ENCODE peak calls at places on chromosomes 11 and 22, in five cellular contexts. One of them, this sample, is unnamed.

GRCh38 chr11:93849751-93850584 is 450 bp downstream of the VSTM5 start:
- DNase-seq in HCT116: no peak
- DNase-seq in amygdala: no peak
- DNase-seq in epithelial cell of esophagus: no peak
- DNase-seq in Calu3: peak; percentile 22
- DNase-seq in this sample: no peak

GRCh38 chr11:130513132-130513531 is 64.7 kb downstream of the ADAMTS15 start:
- DNase-seq in HCT116: no peak
- DNase-seq in amygdala: no peak
- DNase-seq in epithelial cell of esophagus: no peak
- DNase-seq in Calu3: no peak
- DNase-seq in this sample: no peak

GRCh38 chr11:66744485-66745355 is 15.7 kb upstream of the SPTBN2 start:
- DNase-seq in HCT116: peak; percentile 49
- DNase-seq in amygdala: peak; percentile 81
- DNase-seq in epithelial cell of esophagus: peak; percentile 82
- DNase-seq in Calu3: peak; percentile 90
- DNase-seq in this sample: peak; percentile 83

GRCh38 chr11:33655842-33656600 is 44.6 kb downstream of the C11orf91 start:
- DNase-seq in HCT116: no peak
- DNase-seq in amygdala: no peak
- DNase-seq in epithelial cell of esophagus: peak; percentile 87
- DNase-seq in Calu3: no peak
- DNase-seq in this sample: no peak

GRCh38 chr22:24426859-24427499 is 420 bp upstream of the ADORA2A start:
- DNase-seq in HCT116: no peak
- DNase-seq in amygdala: no peak
- DNase-seq in epithelial cell of esophagus: no peak
- DNase-seq in Calu3: no peak
- DNase-seq in this sample: no peak

GRCh38 chr22:19848298-19849224 is 6.1 kb downstream of the GNB1L start:
- DNase-seq in HCT116: peak; percentile 32
- DNase-seq in amygdala: no peak
- DNase-seq in epithelial cell of esophagus: peak; percentile 66
- DNase-seq in Calu3: peak; percentile 87
- DNase-seq in this sample: peak; percentile 20

GRCh38 chr22:31977141-31977781 is 32.9 kb downstream of the YWHAH start:
- DNase-seq in HCT116: peak; percentile 81
- DNase-seq in amygdala: peak; percentile 29
- DNase-seq in epithelial cell of esophagus: peak; percentile 81
- DNase-seq in Calu3: peak; percentile 91
- DNase-seq in this sample: peak; percentile 72

GRCh38 chr11:45927684-45928413 is 5.4 kb downstream of the LARGE2 start:
- DNase-seq in HCT116: no peak
- DNase-seq in amygdala: no peak
- DNase-seq in epithelial cell of esophagus: no peak
- DNase-seq in Calu3: no peak
- DNase-seq in this sample: no peak

GRCh38 chr22:49589811-49590210 is 237.9 kb downstream of the BRD1 start:
- DNase-seq in HCT116: no peak
- DNase-seq in amygdala: no peak
- DNase-seq in epithelial cell of esophagus: no peak
- DNase-seq in Calu3: no peak
- DNase-seq in this sample: no peak

GRCh38 chr22:21837184-21837979 is 30.1 kb downstream of the MAPK1 start:
- DNase-seq in HCT116: peak; percentile 39
- DNase-seq in amygdala: no peak
- DNase-seq in epithelial cell of esophagus: peak; percentile 80
- DNase-seq in Calu3: no peak
- DNase-seq in this sample: peak; percentile 9

GRCh38 chr22:37566329-37566837 is 6.1 kb downstream of the CDC42EP1 start:
- DNase-seq in HCT116: no peak
- DNase-seq in amygdala: no peak
- DNase-seq in epithelial cell of esophagus: no peak
- DNase-seq in Calu3: no peak
- DNase-seq in this sample: no peak

GRCh38 chr11:101576536-101576935 is 7.3 kb downstream of the TRPC6 start:
- DNase-seq in HCT116: no peak
- DNase-seq in amygdala: no peak
- DNase-seq in epithelial cell of esophagus: no peak
- DNase-seq in Calu3: no peak
- DNase-seq in this sample: no peak

GRCh38 chr11:113874096-113874919 is 1.1 kb downstream of the USP28 start:
- DNase-seq in HCT116: no peak
- DNase-seq in amygdala: no peak
- DNase-seq in epithelial cell of esophagus: peak; percentile 19
- DNase-seq in Calu3: no peak
- DNase-seq in this sample: peak; percentile 7

GRCh38 chr11:47918882-47919495 is 61.4 kb upstream of the PTPRJ start:
- DNase-seq in HCT116: no peak
- DNase-seq in amygdala: no peak
- DNase-seq in epithelial cell of esophagus: peak; percentile 36
- DNase-seq in Calu3: no peak
- DNase-seq in this sample: peak; percentile 54

GRCh38 chr22:39234867-39235687 is 9.7 kb downstream of the PDGFB start:
- DNase-seq in HCT116: no peak
- DNase-seq in amygdala: no peak
- DNase-seq in epithelial cell of esophagus: peak; percentile 79
- DNase-seq in Calu3: no peak
- DNase-seq in this sample: no peak

GRCh38 chr11:76083563-76084451 is 122.5 kb downstream of the WNT11 start:
- DNase-seq in HCT116: no peak
- DNase-seq in amygdala: no peak
- DNase-seq in epithelial cell of esophagus: no peak
- DNase-seq in Calu3: no peak
- DNase-seq in this sample: no peak

GRCh38 chr22:46795140-46795539 is 32.7 kb downstream of the TBC1D22A start:
- DNase-seq in HCT116: no peak
- DNase-seq in amygdala: no peak
- DNase-seq in epithelial cell of esophagus: no peak
- DNase-seq in Calu3: no peak
- DNase-seq in this sample: no peak

GRCh38 chr11:65021509-65021908 is 5.7 kb upstream of the SNX15 start:
- DNase-seq in HCT116: no peak
- DNase-seq in amygdala: no peak
- DNase-seq in epithelial cell of esophagus: no peak
- DNase-seq in Calu3: no peak
- DNase-seq in this sample: no peak

GRCh38 chr11:8247312-8247711 is 16.4 kb downstream of the LMO1 start:
- DNase-seq in HCT116: no peak
- DNase-seq in amygdala: no peak
- DNase-seq in epithelial cell of esophagus: peak; percentile 52
- DNase-seq in Calu3: peak; percentile 71
- DNase-seq in this sample: no peak

This sample was measured in A549.